ENCODE peak calls at places on chromosomes 13 and 19, in four cellular contexts. One of them, this sample, is unnamed. For H3K4me1, the result is how much of the 10 kb centered on the place peaks cover.

GRCh38 chr19:42140125-42140754 is 8.0 kb upstream of the POU2F2 start:
- DNase-seq in hepatocyte: peak
- DNase-seq in thoracic aorta: no peak
- DNase-seq in MM.1S: peak
- DNase-seq in this sample: peak

GRCh38 chr19:8355631-8356402 is 8.1 kb upstream of the ANGPTL4 start:
- DNase-seq in thoracic aorta: peak
- DNase-seq in hepatocyte: peak
- DNase-seq in MM.1S: no peak
- DNase-seq in this sample: no peak

GRCh38 chr13:81957121-81957520 is 1616.2 kb upstream of the SPRY2 start:
- DNase-seq in hepatocyte: no peak
- DNase-seq in MM.1S: no peak
- DNase-seq in thoracic aorta: no peak
- DNase-seq in this sample: peak

GRCh38 chr13:29654807-29655547 is 59.5 kb upstream of the SLC7A1 start:
- DNase-seq in MM.1S: no peak
- DNase-seq in hepatocyte: no peak
- DNase-seq in thoracic aorta: no peak
- DNase-seq in this sample: no peak

GRCh38 chr13:84137292-84137691 is 255.0 kb upstream of the SLITRK1 start:
- DNase-seq in MM.1S: peak
- DNase-seq in thoracic aorta: no peak
- DNase-seq in hepatocyte: no peak
- DNase-seq in this sample: no peak

GRCh38 chr19:32436692-32437091 is 31.1 kb downstream of the DPY19L3 start:
- DNase-seq in thoracic aorta: no peak
- DNase-seq in hepatocyte: no peak
- DNase-seq in MM.1S: no peak
- DNase-seq in this sample: no peak

GRCh38 chr19:57511484-57511883 is 11.7 kb downstream of the ZNF773 start:
- DNase-seq in hepatocyte: no peak
- DNase-seq in MM.1S: no peak
- DNase-seq in thoracic aorta: no peak
- DNase-seq in this sample: no peak

GRCh38 chr19:6065685-6066365 is 44.5 kb downstream of the RFX2 start:
- DNase-seq in MM.1S: no peak
- DNase-seq in thoracic aorta: no peak
- DNase-seq in hepatocyte: peak
- DNase-seq in this sample: no peak

GRCh38 chr19:46629546-46630025 is 4.7 kb upstream of the PTGIR start:
- DNase-seq in hepatocyte: peak
- DNase-seq in thoracic aorta: no peak
- DNase-seq in MM.1S: no peak
- DNase-seq in this sample: no peak

GRCh38 chr13:73898276-73898675 is 235.9 kb downstream of the KLF12 start:
- DNase-seq in thoracic aorta: no peak
- DNase-seq in MM.1S: no peak
- DNase-seq in hepatocyte: no peak
- DNase-seq in this sample: no peak

GRCh38 chr13:41916173-41916954 is 44.5 kb downstream of the VWA8 start:
- DNase-seq in MM.1S: peak
- DNase-seq in thoracic aorta: no peak
- DNase-seq in hepatocyte: peak
- DNase-seq in this sample: no peak

GRCh38 chr13:93364166-93364565 is 137.6 kb downstream of the GPC6 start:
- DNase-seq in thoracic aorta: no peak
- DNase-seq in hepatocyte: no peak
- DNase-seq in MM.1S: no peak
- DNase-seq in this sample: no peak

GRCh38 chr19:45497791-45498190 is 452 bp upstream of the PPM1N start:
- DNase-seq in hepatocyte: no peak
- DNase-seq in MM.1S: no peak
- DNase-seq in thoracic aorta: no peak
- DNase-seq in this sample: peak
- H3K4me1 ChIP-seq in hepatocyte: under half
- H3K4me1 ChIP-seq in MM.1S: under half
- H3K4me1 ChIP-seq in thoracic aorta: under half
- H3K4me1 ChIP-seq in this sample: under half

GRCh38 chr19:30881986-30882385 is 467.2 kb downstream of the TSHZ3 start:
- DNase-seq in thoracic aorta: no peak
- DNase-seq in hepatocyte: no peak
- DNase-seq in MM.1S: no peak
- DNase-seq in this sample: no peak
- TF ChIP-seq CTCF in thoracic aorta: no peak
- TF ChIP-seq CTCF in hepatocyte: no peak
- TF ChIP-seq CTCF in MM.1S: no peak
- TF ChIP-seq CTCF in this sample: no peak

DNA sequence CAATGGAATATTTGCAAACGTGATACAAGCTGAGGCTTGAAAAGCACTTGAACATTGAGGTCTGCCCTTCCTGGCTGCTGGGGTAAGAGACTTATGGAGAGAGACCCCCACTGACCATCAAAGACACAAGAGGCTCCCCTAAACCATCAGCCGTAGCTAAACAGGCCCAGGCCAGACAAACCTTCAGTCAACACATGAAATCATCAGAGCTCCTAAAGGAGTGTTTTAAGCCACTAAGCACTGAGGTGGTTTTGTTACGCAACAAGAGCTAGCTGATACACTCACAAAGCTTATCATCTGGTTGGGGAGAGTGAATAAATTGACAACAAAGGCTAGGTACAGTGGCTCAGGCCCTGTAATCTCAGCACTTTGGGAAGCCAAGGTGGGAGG is 110.4 kb downstream of the ZNF557 start:
- DNase-seq in MM.1S: no peak
- DNase-seq in thoracic aorta: no peak
- DNase-seq in hepatocyte: no peak
- DNase-seq in this sample: no peak
- H3K4me1 ChIP-seq in MM.1S: under half
- H3K4me1 ChIP-seq in thoracic aorta: under half
- H3K4me1 ChIP-seq in hepatocyte: under half
- H3K4me1 ChIP-seq in this sample: under half

DNA sequence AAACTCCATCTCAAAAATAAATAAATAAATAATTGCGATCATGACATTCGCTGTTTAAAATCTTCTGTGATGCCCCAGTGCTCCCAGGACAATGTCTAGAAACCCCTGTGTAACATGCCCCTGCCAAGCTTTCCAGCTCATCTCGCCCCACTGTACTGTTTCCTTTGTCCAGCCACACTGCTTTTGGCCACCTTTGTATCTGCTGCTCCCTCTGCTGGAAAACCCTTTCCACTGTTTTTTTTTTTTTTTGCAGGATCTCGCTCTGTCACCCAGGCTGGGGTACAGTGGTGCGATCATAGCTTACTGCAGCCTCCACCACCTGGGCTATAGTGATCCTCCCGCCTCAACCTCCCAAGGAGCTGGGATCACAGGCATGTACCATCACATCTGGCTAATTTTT is 7.5 kb downstream of the PLAUR start:
- DNase-seq in hepatocyte: no peak
- DNase-seq in MM.1S: no peak
- DNase-seq in thoracic aorta: no peak
- DNase-seq in this sample: peak
- TF ChIP-seq CTCF in hepatocyte: peak
- TF ChIP-seq CTCF in MM.1S: peak
- TF ChIP-seq CTCF in thoracic aorta: no peak
- TF ChIP-seq CTCF in this sample: peak

GRCh38 chr19:40751065-40751923 is at the start of gene SNRPA:
- DNase-seq in thoracic aorta: peak
- DNase-seq in hepatocyte: peak
- DNase-seq in MM.1S: peak
- DNase-seq in this sample: peak
- H3K4me1 ChIP-seq in thoracic aorta: half or more
- H3K4me1 ChIP-seq in hepatocyte: under half
- H3K4me1 ChIP-seq in MM.1S: under half
- H3K4me1 ChIP-seq in this sample: under half

DNA sequence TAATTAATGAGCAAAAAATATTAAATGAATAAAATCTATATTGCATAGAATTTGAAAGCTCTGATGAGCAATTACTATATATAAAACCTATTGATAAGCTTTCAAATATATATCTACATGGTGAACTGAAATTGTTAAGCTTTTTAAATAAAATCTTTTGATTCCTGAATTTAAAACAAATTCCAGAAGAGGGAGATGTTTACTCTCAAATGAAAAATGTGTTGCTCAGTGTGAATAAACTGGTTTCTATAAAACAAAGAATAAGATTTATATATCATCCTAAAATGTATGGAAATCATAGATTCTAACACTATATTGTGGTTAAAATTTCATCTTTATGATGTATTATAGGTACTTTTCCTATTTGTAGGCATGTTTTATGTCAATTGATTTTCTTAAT is 171.5 kb upstream of the SLITRK6 start:
- DNase-seq in MM.1S: no peak
- DNase-seq in hepatocyte: no peak
- DNase-seq in thoracic aorta: no peak
- DNase-seq in this sample: no peak
- TF ChIP-seq CTCF in MM.1S: peak
- TF ChIP-seq CTCF in hepatocyte: peak
- TF ChIP-seq CTCF in thoracic aorta: no peak
- TF ChIP-seq CTCF in this sample: peak

GRCh38 chr13:97240789-97241734 is 18.9 kb downstream of the MBNL2 start:
- DNase-seq in thoracic aorta: no peak
- DNase-seq in hepatocyte: no peak
- DNase-seq in MM.1S: no peak
- DNase-seq in this sample: no peak
- H3K4me1 ChIP-seq in thoracic aorta: half or more
- H3K4me1 ChIP-seq in hepatocyte: half or more
- H3K4me1 ChIP-seq in MM.1S: under half
- H3K4me1 ChIP-seq in this sample: under half

DNA sequence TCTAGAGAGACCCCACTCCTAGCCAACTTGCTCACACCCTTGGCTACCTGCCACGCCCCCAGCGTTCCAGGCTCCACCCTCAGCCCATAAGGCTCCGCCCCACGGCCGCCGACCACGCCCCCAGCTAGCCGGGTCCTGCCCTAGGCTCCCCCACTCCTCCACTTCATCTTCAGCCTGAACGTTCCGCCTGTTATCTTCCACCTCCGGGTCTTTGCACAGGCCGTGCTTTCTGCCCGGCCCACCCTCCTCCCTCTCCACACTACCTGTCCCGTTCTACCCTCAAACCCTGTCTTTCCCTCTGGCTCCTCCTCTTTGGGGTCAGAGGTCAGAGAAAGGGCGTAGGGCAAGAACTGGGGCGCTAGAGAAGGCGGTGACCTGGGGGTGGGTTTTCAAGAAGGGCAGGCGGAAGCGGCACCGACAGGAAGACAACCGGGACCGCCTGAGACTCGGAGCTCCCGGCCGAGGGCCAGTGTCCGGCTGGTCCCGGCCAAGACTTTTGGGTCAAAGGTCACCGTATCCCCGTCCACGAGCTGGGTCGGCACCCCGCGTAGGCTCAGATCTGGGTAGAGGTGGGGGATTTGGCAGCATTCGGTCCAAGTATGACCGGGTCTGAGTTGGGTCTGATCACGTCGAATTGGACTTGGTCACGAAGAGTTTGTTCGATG is 2.2 kb downstream of the PDE4C start:
- DNase-seq in hepatocyte: peak
- DNase-seq in thoracic aorta: no peak
- DNase-seq in MM.1S: no peak
- DNase-seq in this sample: peak
- TF ChIP-seq CTCF in hepatocyte: no peak
- TF ChIP-seq CTCF in thoracic aorta: no peak
- TF ChIP-seq CTCF in MM.1S: no peak
- TF ChIP-seq CTCF in this sample: no peak

GRCh38 chr19:3373971-3374368 is 7.6 kb downstream of the NFIC start:
- DNase-seq in MM.1S: no peak
- DNase-seq in hepatocyte: no peak
- DNase-seq in thoracic aorta: no peak
- DNase-seq in this sample: no peak

GRCh38 chr19:3370728-3371591 is 4.6 kb downstream of the NFIC start:
- DNase-seq in MM.1S: no peak
- DNase-seq in thoracic aorta: no peak
- DNase-seq in hepatocyte: no peak
- DNase-seq in this sample: no peak

GRCh38 chr19:3370214-3370720 is 3.9 kb downstream of the NFIC start:
- DNase-seq in hepatocyte: peak
- DNase-seq in MM.1S: no peak
- DNase-seq in thoracic aorta: no peak
- DNase-seq in this sample: no peak

GRCh38 chr19:3374369-3375112 is 8.2 kb downstream of the NFIC start:
- DNase-seq in MM.1S: no peak
- DNase-seq in hepatocyte: no peak
- DNase-seq in thoracic aorta: no peak
- DNase-seq in this sample: no peak

GRCh38 chr19:3372413-3372812 is 6.0 kb downstream of the NFIC start:
- DNase-seq in hepatocyte: no peak
- DNase-seq in thoracic aorta: no peak
- DNase-seq in MM.1S: no peak
- DNase-seq in this sample: no peak
- H3K4me1 ChIP-seq in hepatocyte: under half
- H3K4me1 ChIP-seq in thoracic aorta: half or more
- H3K4me1 ChIP-seq in MM.1S: under half
- H3K4me1 ChIP-seq in this sample: under half

GRCh38 chr19:47891923-47892666 is 6.0 kb upstream of the SULT2A1 start:
- DNase-seq in thoracic aorta: no peak
- DNase-seq in MM.1S: no peak
- DNase-seq in hepatocyte: peak
- DNase-seq in this sample: peak
- TF ChIP-seq CTCF in thoracic aorta: no peak
- TF ChIP-seq CTCF in MM.1S: no peak
- TF ChIP-seq CTCF in hepatocyte: no peak
- TF ChIP-seq CTCF in this sample: no peak

This sample was measured in neural progenitor cell.